ENCODE peak calls at places on chromosomes 3 and 15, in seven cellular contexts. One of them, this sample, is unnamed. For H3K4me1, the result is how much of the 10 kb centered on the place peaks cover.

GRCh38 chr3:28590851-28591250 is 242.2 kb upstream of the AZI2 start:
- DNase-seq in H1: no peak
- DNase-seq in HCT116: no peak
- DNase-seq in HepG2: no peak
- DNase-seq in K562: no peak
- DNase-seq in SK-N-SH: peak
- DNase-seq in GM12878: no peak
- DNase-seq in this sample: no peak

GRCh38 chr3:184167786-184168185 is 6.9 kb upstream of the AP2M1 start:
- DNase-seq in H1: no peak
- DNase-seq in HCT116: no peak
- DNase-seq in HepG2: no peak
- DNase-seq in K562: no peak
- DNase-seq in SK-N-SH: no peak
- DNase-seq in GM12878: no peak
- DNase-seq in this sample: no peak

GRCh38 chr15:52020253-52021085 is 1.4 kb downstream of the MAPK6 start:
- DNase-seq in H1: no peak
- DNase-seq in HCT116: no peak
- DNase-seq in HepG2: no peak
- DNase-seq in K562: no peak
- DNase-seq in SK-N-SH: no peak
- DNase-seq in GM12878: no peak
- DNase-seq in this sample: no peak

GRCh38 chr15:85142324-85142723 is 160.7 kb downstream of the PDE8A start:
- DNase-seq in H1: no peak
- DNase-seq in HCT116: peak
- DNase-seq in HepG2: no peak
- DNase-seq in K562: no peak
- DNase-seq in SK-N-SH: no peak
- DNase-seq in GM12878: no peak
- DNase-seq in this sample: no peak

GRCh38 chr3:169448501-169448900 is 215.0 kb downstream of the MECOM start:
- DNase-seq in H1: no peak
- DNase-seq in HCT116: no peak
- DNase-seq in HepG2: no peak
- DNase-seq in K562: no peak
- DNase-seq in SK-N-SH: no peak
- DNase-seq in GM12878: no peak
- DNase-seq in this sample: no peak

GRCh38 chr15:71686221-71687050 is 123.9 kb upstream of the NR2E3 start:
- DNase-seq in H1: no peak
- DNase-seq in HCT116: no peak
- DNase-seq in HepG2: no peak
- DNase-seq in K562: no peak
- DNase-seq in SK-N-SH: no peak
- DNase-seq in GM12878: no peak
- DNase-seq in this sample: no peak

GRCh38 chr3:182252802-182253201 is 540.5 kb upstream of the ATP11B start:
- DNase-seq in H1: no peak
- DNase-seq in HCT116: no peak
- DNase-seq in HepG2: no peak
- DNase-seq in K562: no peak
- DNase-seq in SK-N-SH: no peak
- DNase-seq in GM12878: no peak
- DNase-seq in this sample: no peak

GRCh38 chr3:184299488-184300376 is 691 bp downstream of the PSMD2 start:
- DNase-seq in H1: no peak
- DNase-seq in HCT116: no peak
- DNase-seq in HepG2: no peak
- DNase-seq in K562: no peak
- DNase-seq in SK-N-SH: no peak
- DNase-seq in GM12878: no peak
- DNase-seq in this sample: no peak

GRCh38 chr3:160053048-160053391 is 64.4 kb downstream of the IL12A start:
- DNase-seq in H1: no peak
- DNase-seq in HCT116: no peak
- DNase-seq in HepG2: no peak
- DNase-seq in K562: no peak
- DNase-seq in SK-N-SH: no peak
- DNase-seq in GM12878: no peak
- DNase-seq in this sample: no peak

GRCh38 chr3:43317461-43318316 is 31.3 kb downstream of the SNRK start:
- DNase-seq in H1: no peak
- DNase-seq in HCT116: no peak
- DNase-seq in HepG2: peak
- DNase-seq in K562: no peak
- DNase-seq in SK-N-SH: no peak
- DNase-seq in GM12878: no peak
- DNase-seq in this sample: no peak

GRCh38 chr3:179318876-179319275 is 4.0 kb upstream of the ZNF639 start:
- DNase-seq in H1: no peak
- DNase-seq in HCT116: no peak
- DNase-seq in HepG2: no peak
- DNase-seq in K562: no peak
- DNase-seq in SK-N-SH: no peak
- DNase-seq in GM12878: no peak
- DNase-seq in this sample: no peak

GRCh38 chr3:183937601-183938286 is 53.1 kb upstream of the PARL start:
- DNase-seq in H1: no peak
- DNase-seq in HCT116: no peak
- DNase-seq in HepG2: no peak
- DNase-seq in K562: no peak
- DNase-seq in SK-N-SH: no peak
- DNase-seq in GM12878: no peak
- DNase-seq in this sample: no peak

GRCh38 chr3:64645236-64645635 is 42.6 kb downstream of the ADAMTS9 start:
- DNase-seq in H1: no peak
- DNase-seq in HCT116: no peak
- DNase-seq in HepG2: no peak
- DNase-seq in K562: no peak
- DNase-seq in SK-N-SH: no peak
- DNase-seq in GM12878: no peak
- DNase-seq in this sample: no peak

GRCh38 chr3:48798998-48799397 is 48.7 kb downstream of the PRKAR2A start:
- DNase-seq in H1: no peak
- DNase-seq in HCT116: no peak
- DNase-seq in HepG2: peak
- DNase-seq in K562: no peak
- DNase-seq in SK-N-SH: no peak
- DNase-seq in GM12878: no peak
- DNase-seq in this sample: no peak

GRCh38 chr3:70990723-70991122 is 592.8 kb downstream of the FOXP1 start:
- DNase-seq in H1: no peak
- DNase-seq in HCT116: no peak
- DNase-seq in HepG2: no peak
- DNase-seq in K562: no peak
- DNase-seq in SK-N-SH: no peak
- DNase-seq in GM12878: no peak
- DNase-seq in this sample: no peak

GRCh38 chr3:167941234-167941995 is 154.3 kb downstream of the GOLIM4 start:
- DNase-seq in H1: no peak
- DNase-seq in HCT116: no peak
- DNase-seq in HepG2: no peak
- DNase-seq in K562: peak
- DNase-seq in SK-N-SH: no peak
- DNase-seq in GM12878: no peak
- DNase-seq in this sample: no peak

GRCh38 chr3:40116478-40117162 is 192.9 kb upstream of the EIF1B start:
- DNase-seq in H1: no peak
- DNase-seq in HCT116: no peak
- DNase-seq in HepG2: no peak
- DNase-seq in K562: no peak
- DNase-seq in SK-N-SH: no peak
- DNase-seq in GM12878: no peak
- DNase-seq in this sample: no peak

GRCh38 chr3:127210654-127210943 is 17.7 kb downstream of the PRR23E start:
- DNase-seq in H1: no peak
- DNase-seq in HCT116: no peak
- DNase-seq in HepG2: no peak
- DNase-seq in K562: no peak
- DNase-seq in SK-N-SH: no peak
- DNase-seq in GM12878: no peak
- DNase-seq in this sample: no peak

GRCh38 chr3:127208483-127209100 is 15.7 kb downstream of the PRR23E start:
- DNase-seq in H1: no peak
- DNase-seq in HCT116: no peak
- DNase-seq in HepG2: no peak
- DNase-seq in K562: no peak
- DNase-seq in SK-N-SH: no peak
- DNase-seq in GM12878: no peak
- DNase-seq in this sample: no peak

GRCh38 chr3:127209155-127209839 is 16.4 kb downstream of the PRR23E start:
- DNase-seq in H1: no peak
- DNase-seq in HCT116: no peak
- DNase-seq in HepG2: no peak
- DNase-seq in K562: no peak
- DNase-seq in SK-N-SH: peak
- DNase-seq in GM12878: no peak
- DNase-seq in this sample: no peak

GRCh38 chr3:127211118-127212060 is 18.5 kb downstream of the PRR23E start:
- DNase-seq in H1: no peak
- DNase-seq in HCT116: no peak
- DNase-seq in HepG2: no peak
- DNase-seq in K562: no peak
- DNase-seq in SK-N-SH: no peak
- DNase-seq in GM12878: no peak
- DNase-seq in this sample: no peak

GRCh38 chr3:127209840-127210653 is 17.1 kb downstream of the PRR23E start:
- DNase-seq in H1: no peak
- DNase-seq in HCT116: no peak
- DNase-seq in HepG2: no peak
- DNase-seq in K562: no peak
- DNase-seq in SK-N-SH: peak
- DNase-seq in GM12878: no peak
- DNase-seq in this sample: no peak
- TF ChIP-seq SIN3A in H1: no peak
- TF ChIP-seq SIN3A in HCT116: no peak
- TF ChIP-seq SIN3A in HepG2: no peak
- TF ChIP-seq SIN3A in K562: no peak
- TF ChIP-seq SIN3A in SK-N-SH: no peak
- TF ChIP-seq SIN3A in GM12878: no peak
- TF ChIP-seq SIN3A in this sample: no peak

DNA sequence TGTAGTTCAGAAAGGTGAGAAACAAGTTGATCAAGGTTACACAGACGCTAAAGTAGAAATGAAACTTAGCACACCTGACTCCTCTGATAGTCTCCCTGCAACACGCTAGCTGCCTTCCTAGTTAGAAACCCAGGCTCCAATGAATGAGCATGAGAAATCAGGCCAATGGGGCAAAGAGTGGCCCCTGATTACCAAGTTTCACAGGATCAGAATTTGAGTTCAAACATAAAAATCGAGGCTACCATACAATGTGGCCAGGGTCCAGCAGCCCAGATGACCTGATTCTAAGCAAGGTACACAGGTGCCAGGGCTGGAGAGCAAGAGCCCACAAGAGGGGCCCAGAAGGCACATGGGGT is 7.7 kb downstream of the PLD1 start:
- DNase-seq in H1: no peak
- DNase-seq in HCT116: no peak
- DNase-seq in HepG2: no peak
- DNase-seq in K562: no peak
- DNase-seq in SK-N-SH: no peak
- DNase-seq in GM12878: peak
- DNase-seq in this sample: no peak
- H3K4me1 ChIP-seq in H1: under half
- H3K4me1 ChIP-seq in HCT116: under half
- H3K4me1 ChIP-seq in HepG2: half or more
- H3K4me1 ChIP-seq in K562: under half
- H3K4me1 ChIP-seq in SK-N-SH: under half
- H3K4me1 ChIP-seq in GM12878: under half
- H3K4me1 ChIP-seq in this sample: half or more

GRCh38 chr3:138347084-138347483 is 1.3 kb upstream of the MRAS start:
- DNase-seq in H1: no peak
- DNase-seq in HCT116: no peak
- DNase-seq in HepG2: no peak
- DNase-seq in K562: no peak
- DNase-seq in SK-N-SH: no peak
- DNase-seq in GM12878: no peak
- DNase-seq in this sample: no peak

GRCh38 chr3:138349926-138350665 is 1.7 kb downstream of the MRAS start:
- DNase-seq in H1: no peak
- DNase-seq in HCT116: no peak
- DNase-seq in HepG2: peak
- DNase-seq in K562: no peak
- DNase-seq in SK-N-SH: no peak
- DNase-seq in GM12878: no peak
- DNase-seq in this sample: no peak

GRCh38 chr3:138348950-138349739 is 766 bp downstream of the MRAS start:
- DNase-seq in H1: peak
- DNase-seq in HCT116: no peak
- DNase-seq in HepG2: peak
- DNase-seq in K562: peak
- DNase-seq in SK-N-SH: peak
- DNase-seq in GM12878: no peak
- DNase-seq in this sample: no peak

GRCh38 chr3:138351151-138351550 is 2.8 kb downstream of the MRAS start:
- DNase-seq in H1: no peak
- DNase-seq in HCT116: no peak
- DNase-seq in HepG2: no peak
- DNase-seq in K562: no peak
- DNase-seq in SK-N-SH: no peak
- DNase-seq in GM12878: no peak
- DNase-seq in this sample: no peak

GRCh38 chr3:138348107-138348949 is at the start of gene MRAS:
- DNase-seq in H1: peak
- DNase-seq in HCT116: peak
- DNase-seq in HepG2: peak
- DNase-seq in K562: peak
- DNase-seq in SK-N-SH: peak
- DNase-seq in GM12878: no peak
- DNase-seq in this sample: no peak
- TF ChIP-seq SIN3A in H1: no peak
- TF ChIP-seq SIN3A in HCT116: no peak
- TF ChIP-seq SIN3A in HepG2: no peak
- TF ChIP-seq SIN3A in K562: no peak
- TF ChIP-seq SIN3A in SK-N-SH: no peak
- TF ChIP-seq SIN3A in GM12878: no peak
- TF ChIP-seq SIN3A in this sample: no peak

GRCh38 chr15:68792901-68793766 is 27.6 kb downstream of the ANP32A start:
- DNase-seq in H1: no peak
- DNase-seq in HCT116: no peak
- DNase-seq in HepG2: no peak
- DNase-seq in K562: no peak
- DNase-seq in SK-N-SH: no peak
- DNase-seq in GM12878: no peak
- DNase-seq in this sample: no peak

GRCh38 chr15:68794869-68795268 is 25.8 kb downstream of the ANP32A start:
- DNase-seq in H1: no peak
- DNase-seq in HCT116: no peak
- DNase-seq in HepG2: peak
- DNase-seq in K562: no peak
- DNase-seq in SK-N-SH: no peak
- DNase-seq in GM12878: no peak
- DNase-seq in this sample: no peak

GRCh38 chr15:68795298-68795848 is 25.3 kb downstream of the ANP32A start:
- DNase-seq in H1: peak
- DNase-seq in HCT116: no peak
- DNase-seq in HepG2: no peak
- DNase-seq in K562: no peak
- DNase-seq in SK-N-SH: no peak
- DNase-seq in GM12878: no peak
- DNase-seq in this sample: no peak

GRCh38 chr15:68793776-68794175 is 26.9 kb downstream of the ANP32A start:
- DNase-seq in H1: no peak
- DNase-seq in HCT116: no peak
- DNase-seq in HepG2: no peak
- DNase-seq in K562: no peak
- DNase-seq in SK-N-SH: no peak
- DNase-seq in GM12878: no peak
- DNase-seq in this sample: no peak

GRCh38 chr15:68794307-68794706 is 26.4 kb downstream of the ANP32A start:
- DNase-seq in H1: no peak
- DNase-seq in HCT116: no peak
- DNase-seq in HepG2: no peak
- DNase-seq in K562: no peak
- DNase-seq in SK-N-SH: no peak
- DNase-seq in GM12878: peak
- DNase-seq in this sample: no peak
- H3K4me1 ChIP-seq in H1: under half
- H3K4me1 ChIP-seq in HCT116: under half
- H3K4me1 ChIP-seq in HepG2: half or more
- H3K4me1 ChIP-seq in K562: under half
- H3K4me1 ChIP-seq in SK-N-SH: under half
- H3K4me1 ChIP-seq in GM12878: half or more
- H3K4me1 ChIP-seq in this sample: under half